ENCODE peak calls at places on chromosome 2, in four cellular contexts. One of them, this sample, is unnamed.

GRCh38 chr2:221571391-221572179 is 519 bp downstream of the EPHA4 start:
- DNase-seq in HEK293T: peak; percentile 23
- DNase-seq in EL: peak; percentile 50
- DNase-seq in NT2/D1: no peak
- DNase-seq in this sample: peak; percentile 17

GRCh38 chr2:97267411-97268074 is 154.6 kb downstream of the ANKRD36 start:
- DNase-seq in HEK293T: no peak
- DNase-seq in EL: peak; percentile 1
- DNase-seq in NT2/D1: no peak
- DNase-seq in this sample: peak; percentile 0

GRCh38 chr2:22442051-22442450 is 942.9 kb upstream of the KLHL29 start:
- DNase-seq in HEK293T: no peak
- DNase-seq in EL: no peak
- DNase-seq in NT2/D1: no peak
- DNase-seq in this sample: no peak

GRCh38 chr2:60540054-60540453 is 13.4 kb downstream of the BCL11A start:
- DNase-seq in HEK293T: no peak
- DNase-seq in EL: no peak
- DNase-seq in NT2/D1: no peak
- DNase-seq in this sample: no peak

GRCh38 chr2:238868616-238869292 is 20.9 kb downstream of the TWIST2 start:
- DNase-seq in HEK293T: no peak
- DNase-seq in EL: peak; percentile 42
- DNase-seq in NT2/D1: no peak
- DNase-seq in this sample: peak; percentile 42

GRCh38 chr2:101307950-101308431 is 510 bp downstream of the RNF149 start:
- DNase-seq in HEK293T: peak; percentile 38
- DNase-seq in EL: peak; percentile 8
- DNase-seq in NT2/D1: no peak
- DNase-seq in this sample: peak; percentile 3

GRCh38 chr2:161059388-161059787 is 100.8 kb upstream of the TANK start:
- DNase-seq in HEK293T: no peak
- DNase-seq in EL: no peak
- DNase-seq in NT2/D1: no peak
- DNase-seq in this sample: no peak

GRCh38 chr2:121078869-121079268 is 206.1 kb downstream of the TFCP2L1 start:
- DNase-seq in HEK293T: no peak
- DNase-seq in EL: no peak
- DNase-seq in NT2/D1: no peak
- DNase-seq in this sample: no peak

GRCh38 chr2:16908671-16909070 is 243.0 kb upstream of the CYRIA start:
- DNase-seq in HEK293T: no peak
- DNase-seq in EL: no peak
- DNase-seq in NT2/D1: no peak
- DNase-seq in this sample: peak; percentile 3

GRCh38 chr2:12120281-12121150 is 374.1 kb downstream of the LPIN1 start:
- DNase-seq in HEK293T: no peak
- DNase-seq in EL: peak; percentile 89
- DNase-seq in NT2/D1: no peak
- DNase-seq in this sample: no peak

GRCh38 chr2:238139141-238139840 is 823 bp downstream of the KLHL30 start:
- DNase-seq in HEK293T: peak; percentile 66
- DNase-seq in EL: no peak
- DNase-seq in NT2/D1: no peak
- DNase-seq in this sample: no peak

GRCh38 chr2:3211256-3211970 is 166.2 kb downstream of the EIPR1 start:
- DNase-seq in HEK293T: no peak
- DNase-seq in EL: no peak
- DNase-seq in NT2/D1: no peak
- DNase-seq in this sample: no peak

GRCh38 chr2:177753682-177754475 is 318.7 kb downstream of the PDE11A start:
- DNase-seq in HEK293T: peak; percentile 40
- DNase-seq in EL: peak; percentile 73
- DNase-seq in NT2/D1: peak; percentile 58
- DNase-seq in this sample: peak; percentile 70

GRCh38 chr2:231276986-231277385 is 78.6 kb downstream of the ARMC9 start:
- DNase-seq in HEK293T: no peak
- DNase-seq in EL: no peak
- DNase-seq in NT2/D1: no peak
- DNase-seq in this sample: no peak

GRCh38 chr2:169222665-169223064 is 139.7 kb downstream of the LRP2 start:
- DNase-seq in HEK293T: no peak
- DNase-seq in EL: peak; percentile 1
- DNase-seq in NT2/D1: no peak
- DNase-seq in this sample: no peak

GRCh38 chr2:13919981-13920382 is 712.5 kb upstream of the LRATD1 start:
- DNase-seq in HEK293T: no peak
- DNase-seq in EL: peak; percentile 24
- DNase-seq in NT2/D1: no peak
- DNase-seq in this sample: peak; percentile 85

GRCh38 chr2:54289942-54290702 is 34.1 kb upstream of the TSPYL6 start:
- DNase-seq in HEK293T: no peak
- DNase-seq in EL: no peak
- DNase-seq in NT2/D1: no peak
- DNase-seq in this sample: no peak

GRCh38 chr2:54206596-54206995 is 49.4 kb downstream of the TSPYL6 start:
- DNase-seq in HEK293T: peak; percentile 31
- DNase-seq in EL: peak; percentile 47
- DNase-seq in NT2/D1: no peak
- DNase-seq in this sample: peak; percentile 57

GRCh38 chr2:58035352-58035751 is 11.3 kb upstream of the VRK2 start:
- DNase-seq in HEK293T: no peak
- DNase-seq in EL: no peak
- DNase-seq in NT2/D1: no peak
- DNase-seq in this sample: no peak

GRCh38 chr2:20447437-20448245 is 767 bp downstream of the RHOB start:
- DNase-seq in HEK293T: peak; percentile 30
- DNase-seq in EL: peak; percentile 49
- DNase-seq in NT2/D1: no peak
- DNase-seq in this sample: peak; percentile 56

GRCh38 chr2:238921259-238921658 is 73.4 kb downstream of the TWIST2 start:
- DNase-seq in HEK293T: no peak
- DNase-seq in EL: no peak
- DNase-seq in NT2/D1: no peak
- DNase-seq in this sample: no peak

GRCh38 chr2:137165968-137166367 is 400.6 kb downstream of the THSD7B start:
- DNase-seq in HEK293T: no peak
- DNase-seq in EL: no peak
- DNase-seq in NT2/D1: no peak
- DNase-seq in this sample: no peak

GRCh38 chr2:176435691-176436215 is 166.5 kb downstream of the MTX2 start:
- DNase-seq in HEK293T: no peak
- DNase-seq in EL: no peak
- DNase-seq in NT2/D1: no peak
- DNase-seq in this sample: no peak

GRCh38 chr2:140627136-140627535 is 1503.7 kb downstream of the LRP1B start:
- DNase-seq in HEK293T: no peak
- DNase-seq in EL: no peak
- DNase-seq in NT2/D1: no peak
- DNase-seq in this sample: no peak

GRCh38 chr2:47225061-47225783 is 70.1 kb upstream of the STPG4 start:
- DNase-seq in HEK293T: no peak
- DNase-seq in EL: peak; percentile 97
- DNase-seq in NT2/D1: no peak
- DNase-seq in this sample: peak; percentile 98

GRCh38 chr2:224325941-224326340 is 76.0 kb downstream of the FAM124B start:
- DNase-seq in HEK293T: no peak
- DNase-seq in EL: no peak
- DNase-seq in NT2/D1: no peak
- DNase-seq in this sample: no peak

GRCh38 chr2:54750040-54750439 is 26.6 kb downstream of the EML6 start:
- DNase-seq in HEK293T: no peak
- DNase-seq in EL: no peak
- DNase-seq in NT2/D1: no peak
- DNase-seq in this sample: no peak

GRCh38 chr2:102444233-102444632 is 21.3 kb downstream of the IL18RAP start:
- DNase-seq in HEK293T: no peak
- DNase-seq in EL: no peak
- DNase-seq in NT2/D1: no peak
- DNase-seq in this sample: no peak

GRCh38 chr2:213275265-213275664 is 9.0 kb upstream of the SPAG16 start:
- DNase-seq in HEK293T: no peak
- DNase-seq in EL: no peak
- DNase-seq in NT2/D1: no peak
- DNase-seq in this sample: no peak

GRCh38 chr2:230899786-230900185 is 25.3 kb downstream of the GPR55 start:
- DNase-seq in HEK293T: no peak
- DNase-seq in EL: no peak
- DNase-seq in NT2/D1: no peak
- DNase-seq in this sample: no peak

GRCh38 chr2:25215948-25216679 is 47.7 kb upstream of the POMC start:
- DNase-seq in HEK293T: no peak
- DNase-seq in EL: peak; percentile 52
- DNase-seq in NT2/D1: no peak
- DNase-seq in this sample: no peak

GRCh38 chr2:144004742-144005141 is 515.2 kb downstream of the ZEB2 start:
- DNase-seq in HEK293T: peak; percentile 9
- DNase-seq in EL: no peak
- DNase-seq in NT2/D1: no peak
- DNase-seq in this sample: no peak

GRCh38 chr2:23241611-23242245 is 143.3 kb upstream of the KLHL29 start:
- DNase-seq in HEK293T: no peak
- DNase-seq in EL: peak; percentile 56
- DNase-seq in NT2/D1: no peak
- DNase-seq in this sample: no peak

GRCh38 chr2:17879137-17879912 is 858 bp downstream of the KCNS3 start:
- DNase-seq in HEK293T: peak; percentile 69
- DNase-seq in EL: peak; percentile 70
- DNase-seq in NT2/D1: peak; percentile 85
- DNase-seq in this sample: peak; percentile 84

GRCh38 chr2:230939691-230940475 is 14.8 kb upstream of the GPR55 start:
- DNase-seq in HEK293T: no peak
- DNase-seq in EL: no peak
- DNase-seq in NT2/D1: no peak
- DNase-seq in this sample: no peak